ENCODE peak calls at places on chromosomes 16 and 17, in six cellular contexts. A, W, Z, T, Y and S are unnamed samples.
A peak's percentile ranks its signal among the peaks of the same experiment; 100 is the strongest.

GRCh38 chr17:78991017-78991783 is 11.5 kb upstream of the LGALS3BP start:
- DNase-seq in A (peak; percentile 22), W (no peak), Z (peak; percentile 1), T (no peak), Y (no peak), S (no peak)

GRCh38 chr17:67032382-67032781 is 12.0 kb upstream of the CACNG1 start:
- DNase-seq in A (no peak), W (no peak), Z (no peak), T (no peak), Y (no peak), S (no peak)

GRCh38 chr17:82333279-82334171 is at the start of gene SECTM1:
- DNase-seq in A (no peak), W (peak; percentile 15), Z (peak; percentile 32), T (peak; percentile 35), Y (no peak), S (no peak)

GRCh38 chr17:70089513-70090148 is 14.6 kb downstream of the KCNJ16 start:
- DNase-seq in A (no peak), W (no peak), Z (no peak), T (no peak), Y (no peak), S (no peak)

GRCh38 chr17:40121886-40122465 is at the start of gene MSL1:
- DNase-seq in A (peak; percentile 86), W (peak; percentile 82), Z (peak; percentile 88), T (peak; percentile 80), Y (peak; percentile 97), S (peak; percentile 83)

GRCh38 chr16:102060-102855 is 24.2 kb downstream of the MPG start:
- DNase-seq in A (no peak), W (no peak), Z (no peak), T (no peak), Y (no peak), S (no peak)

GRCh38 chr17:17448076-17448475 is 28.7 kb upstream of the MED9 start:
- DNase-seq in A (no peak), W (no peak), Z (no peak), T (no peak), Y (no peak), S (no peak)

GRCh38 chr17:27153005-27153404 is 140.9 kb upstream of the WSB1 start:
- DNase-seq in A (peak; percentile 84), W (no peak), Z (no peak), T (no peak), Y (no peak), S (no peak)